ENCODE peak calls at places on chromosomes 5 and 9, in seven cellular contexts. X, F, L, O, V, Z and W are unnamed samples.

GRCh38 chr5:167261309-167262100 is 1029.9 kb upstream of the WWC1 start:
- DNase-seq in X (no peak), F (no peak), L (peak; percentile 21), O (no peak), V (no peak), Z (no peak), W (no peak)

GRCh38 chr9:87502446-87503232 is 5.0 kb downstream of the DAPK1 start:
- DNase-seq in X (no peak), F (no peak), L (no peak), O (no peak), V (peak; percentile 81), Z (no peak), W (no peak)

GRCh38 chr5:16568875-16569580 is 47.8 kb downstream of the RETREG1 start:
- DNase-seq in X (peak; percentile 28), F (no peak), L (no peak), O (no peak), V (no peak), Z (no peak), W (no peak)

GRCh38 chr9:129496187-129497063 is 124.5 kb downstream of the C9orf50 start:
- DNase-seq in X (peak; percentile 92), F (peak; percentile 67), L (peak; percentile 98), O (peak; percentile 86), V (peak; percentile 97), Z (peak; percentile 94), W (peak; percentile 95)

GRCh38 chr9:135788576-135789300 is 86.8 kb downstream of the KCNT1 start:
- DNase-seq in X (no peak), F (no peak), L (no peak), O (no peak), V (no peak), Z (no peak), W (no peak)

GRCh38 chr5:60458669-60459068 is 241.3 kb downstream of the DEPDC1B start:
- DNase-seq in X (no peak), F (no peak), L (no peak), O (no peak), V (no peak), Z (no peak), W (no peak)

GRCh38 chr9:88017086-88017485 is 42.8 kb upstream of the CDK20 start:
- DNase-seq in X (peak; percentile 10), F (no peak), L (no peak), O (no peak), V (no peak), Z (no peak), W (no peak)

GRCh38 chr9:125805057-125805456 is 57.9 kb downstream of the PBX3 start:
- DNase-seq in X (peak; percentile 93), F (no peak), L (no peak), O (peak; percentile 35), V (no peak), Z (no peak), W (no peak)

GRCh38 chr5:80937591-80937990 is 22.6 kb upstream of the RASGRF2 start:
- DNase-seq in X (no peak), F (no peak), L (no peak), O (no peak), V (no peak), Z (no peak), W (no peak)

GRCh38 chr5:153794327-153794726 is 244.4 kb downstream of the FAM114A2 start:
- DNase-seq in X (no peak), F (no peak), L (no peak), O (no peak), V (no peak), Z (no peak), W (no peak)

DNA sequence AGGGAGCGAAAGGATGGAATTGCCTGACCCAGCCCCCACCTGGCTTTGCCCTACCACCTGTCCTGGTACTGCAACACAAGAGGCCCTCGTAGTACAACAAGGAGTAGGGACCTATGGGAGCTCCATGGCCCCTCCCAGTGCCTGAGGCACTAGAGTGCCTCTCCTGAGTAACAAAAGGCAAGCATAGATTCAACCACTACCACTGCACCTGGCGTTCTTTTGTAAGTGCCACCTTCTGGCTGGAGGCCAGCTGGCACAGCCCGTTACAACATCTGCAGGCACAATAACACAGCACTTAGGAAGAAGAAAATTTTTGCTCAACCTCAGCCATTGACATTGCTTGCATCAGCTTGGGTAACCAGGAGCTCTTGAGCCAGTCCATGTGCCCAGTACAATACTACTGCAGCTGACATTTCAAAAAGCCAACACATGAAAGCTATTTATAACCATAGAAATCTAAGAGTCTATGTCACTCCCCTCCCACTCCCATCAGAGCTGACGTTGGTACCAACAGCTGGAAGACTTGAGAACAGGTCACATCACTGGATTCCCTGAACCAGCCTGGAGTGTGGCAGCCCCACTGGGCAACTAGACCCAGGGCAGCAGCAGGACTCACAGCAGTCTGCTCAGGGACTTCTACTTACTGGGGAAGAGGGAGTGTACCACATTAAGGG is 17.7 kb upstream of the FAM174A start:
- DNase-seq in X (no peak), F (no peak), L (no peak), O (no peak), V (peak; percentile 90), Z (peak; percentile 59), W (no peak)
- TF ChIP-seq CTCF in X (no peak), F (no peak), L (no peak), O (no peak), V (no peak), Z (no peak), W (no peak)

DNA sequence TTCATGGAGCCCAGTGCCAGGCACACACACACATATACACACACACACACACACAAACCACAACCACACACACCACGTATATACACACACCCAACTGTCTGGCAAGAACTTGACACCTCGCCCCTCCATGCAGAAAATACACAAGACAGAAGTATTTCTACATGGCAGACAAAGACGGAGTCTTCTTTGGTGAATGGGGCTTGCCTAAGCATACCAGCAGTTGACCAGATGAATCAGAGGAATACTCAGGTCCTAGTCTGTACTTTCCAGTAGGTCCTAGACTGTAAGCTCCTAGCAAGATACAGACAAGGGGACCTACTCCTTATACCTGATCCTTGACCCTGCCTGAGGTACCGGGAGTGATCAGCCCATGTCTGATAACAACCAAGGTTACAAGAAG is 60.1 kb downstream of the SIL1 start:
- DNase-seq in X (peak; percentile 31), F (no peak), L (no peak), O (no peak), V (no peak), Z (no peak), W (no peak)
- TF ChIP-seq CTCF in X (no peak), F (no peak), L (no peak), O (no peak), V (no peak), Z (no peak), W (no peak)

DNA sequence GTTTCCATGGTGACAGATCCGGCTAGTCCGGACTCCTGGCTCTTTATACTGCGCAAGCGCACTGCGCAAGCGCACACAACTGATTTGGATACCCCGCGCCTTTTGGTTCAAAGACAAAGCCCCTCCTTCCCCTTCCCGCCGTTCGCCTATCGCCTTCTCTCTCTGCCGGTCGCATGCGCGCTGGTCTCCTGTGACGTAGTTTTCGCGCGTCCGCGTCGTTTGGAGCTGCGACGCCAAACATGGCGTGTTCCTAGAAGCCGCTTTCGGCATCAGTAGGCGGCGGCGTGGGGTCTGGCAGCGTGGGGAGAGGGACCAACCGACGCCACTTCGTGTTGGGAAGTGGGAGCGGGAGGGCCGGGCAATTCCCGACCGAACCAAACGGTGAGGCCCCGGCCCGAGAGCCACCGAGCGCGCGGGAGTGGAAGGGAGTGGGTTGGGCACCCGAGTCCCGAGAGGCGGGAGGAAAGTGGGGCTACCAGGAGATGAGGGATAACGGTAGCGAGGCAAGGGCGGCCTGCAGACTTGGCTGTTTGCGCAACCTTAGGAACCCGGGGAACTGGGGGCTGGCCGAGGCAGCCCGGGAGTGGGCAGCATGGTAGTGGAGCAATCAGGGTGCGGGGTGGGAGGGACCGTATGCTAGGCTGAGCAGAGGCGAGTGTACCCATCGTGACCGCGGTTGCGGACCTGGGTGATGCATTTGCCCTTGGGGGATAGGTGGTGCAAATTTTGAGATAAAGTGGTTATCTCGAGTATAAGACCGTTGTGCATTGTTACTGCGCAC is at the start of gene IPO11:
- DNase-seq in X (peak; percentile 98), F (peak; percentile 99), L (peak; percentile 100), O (peak; percentile 98), V (peak; percentile 99), Z (peak; percentile 99), W (peak; percentile 98)
- TF ChIP-seq CTCF in X (no peak), F (no peak), L (no peak), O (no peak), V (no peak), Z (no peak), W (no peak)

GRCh38 chr5:73434461-73434860 is 14.1 kb downstream of the FOXD1 start:
- DNase-seq in X (no peak), F (no peak), L (no peak), O (no peak), V (no peak), Z (no peak), W (no peak)
- TF ChIP-seq CTCF in X (peak; percentile 32), F (no peak), L (no peak), O (no peak), V (no peak), Z (no peak), W (peak; percentile 55)